ENCODE peak calls at places on chromosome 16, in seven cellular contexts. E, Z, Y, W, M, S and F are unnamed samples.
A peak's percentile ranks its signal among the peaks of the same experiment; 100 is the strongest.

GRCh38 chr16:78105517-78105916 is 6.1 kb downstream of the WWOX start:
- DNase-seq in E (peak; percentile 69), Z (no peak), Y (no peak), W (no peak), M (no peak), S (no peak), F (no peak)

GRCh38 chr16:84369938-84370627 is 1.7 kb downstream of the ATP2C2 start:
- DNase-seq in E (peak; percentile 48), Z (no peak), Y (no peak), W (peak; percentile 25), M (no peak), S (peak; percentile 48), F (no peak)

GRCh38 chr16:52482916-52483315 is 64.0 kb downstream of the TOX3 start:
- DNase-seq in E (no peak), Z (no peak), Y (no peak), W (no peak), M (no peak), S (no peak), F (no peak)

GRCh38 chr16:89039756-89040155 is 53.9 kb upstream of the ACSF3 start:
- DNase-seq in E (no peak), Z (no peak), Y (no peak), W (no peak), M (no peak), S (no peak), F (no peak)

GRCh38 chr16:57355898-57356414 is 2.6 kb upstream of the CCL22 start:
- DNase-seq in E (no peak), Z (no peak), Y (no peak), W (no peak), M (no peak), S (no peak), F (no peak)

GRCh38 chr16:50269769-50270509 is 3.6 kb downstream of the ADCY7 start:
- DNase-seq in E (no peak), Z (no peak), Y (no peak), W (no peak), M (no peak), S (no peak), F (no peak)

GRCh38 chr16:87725596-87726235 is 40.1 kb downstream of the KLHDC4 start:
- DNase-seq in E (no peak), Z (no peak), Y (no peak), W (no peak), M (no peak), S (peak; percentile 10), F (no peak)

GRCh38 chr16:47198180-47198575 is 54.4 kb upstream of the NETO2 start:
- DNase-seq in E (peak; percentile 21), Z (no peak), Y (no peak), W (no peak), M (no peak), S (no peak), F (no peak)

GRCh38 chr16:47565454-47565853 is 104.3 kb downstream of the PHKB start:
- DNase-seq in E (peak; percentile 65), Z (no peak), Y (no peak), W (no peak), M (no peak), S (no peak), F (no peak)

GRCh38 chr16:1305823-1306222 is 3.6 kb upstream of the UBE2I start:
- DNase-seq in E (no peak), Z (no peak), Y (no peak), W (no peak), M (no peak), S (no peak), F (no peak)

GRCh38 chr16:50744911-50745310 is 3.0 kb downstream of the CYLD start:
- DNase-seq in E (peak; percentile 79), Z (no peak), Y (no peak), W (peak; percentile 40), M (no peak), S (no peak), F (no peak)

GRCh38 chr16:2799852-2800226 is 1.6 kb downstream of the PRSS41 start:
- DNase-seq in E (peak; percentile 76), Z (no peak), Y (no peak), W (peak; percentile 61), M (no peak), S (no peak), F (no peak)

GRCh38 chr16:8138666-8139065 is 451.6 kb downstream of the TMEM114 start:
- DNase-seq in E (no peak), Z (no peak), Y (no peak), W (no peak), M (no peak), S (no peak), F (no peak)

GRCh38 chr16:56281256-56281805 is 90.0 kb downstream of the GNAO1 start:
- DNase-seq in E (peak; percentile 10), Z (no peak), Y (peak; percentile 47), W (peak; percentile 8), M (no peak), S (peak; percentile 98), F (no peak)

GRCh38 chr16:69293401-69293800 is 17.7 kb upstream of the VPS4A start:
- DNase-seq in E (no peak), Z (no peak), Y (no peak), W (no peak), M (no peak), S (no peak), F (no peak)

GRCh38 chr16:22300427-22301071 is 3.3 kb downstream of the POLR3E start:
- DNase-seq in E (peak; percentile 44), Z (peak; percentile 25), Y (peak; percentile 63), W (peak; percentile 67), M (peak; percentile 13), S (peak; percentile 59), F (peak; percentile 14)

GRCh38 chr16:1261131-1261917 is 5.5 kb downstream of the TPSD1 start:
- DNase-seq in E (no peak), Z (no peak), Y (no peak), W (peak; percentile 49), M (no peak), S (peak; percentile 54), F (no peak)